ENCODE peak calls at places on chromosomes 4 and X, in four cellular contexts. B, L, H and O are unnamed samples.

GRCh38 chr4:24771241-24771640 is 24.1 kb upstream of the SOD3 start:
- DNase-seq in B (no peak), H (no peak), L (no peak), O (peak)

GRCh38 chr4:116453127-116453526 is 632.2 kb downstream of the TRAM1L1 start:
- DNase-seq in L (no peak), H (no peak), B (no peak), O (no peak)

GRCh38 chrX:112704226-112704625 is 24.5 kb upstream of the LHFPL1 start:
- DNase-seq in L (no peak), H (no peak), B (no peak), O (no peak)

GRCh38 chr4:81065446-81065845 is 34.9 kb downstream of the BMP3 start:
- DNase-seq in H (no peak), L (no peak), B (no peak), O (no peak)

GRCh38 chrX:130082244-130083106 is 27.8 kb downstream of the ELF4 start:
- DNase-seq in L (peak), H (no peak), B (no peak), O (no peak)

GRCh38 chrX:139930923-139931645 is 1.8 kb downstream of the ATP11C start:
- DNase-seq in L (peak), H (no peak), B (no peak), O (no peak)

GRCh38 chr4:83257811-83258210 is 26.8 kb downstream of the COQ2 start:
- DNase-seq in H (no peak), L (no peak), B (no peak), O (no peak)

GRCh38 chr4:150150545-150151156 is 72.4 kb downstream of the DCLK2 start:
- DNase-seq in H (no peak), L (no peak), B (no peak), O (no peak)

GRCh38 chr4:1628892-1629703 is 55.0 kb downstream of the FAM53A start:
- DNase-seq in L (peak), B (no peak), H (peak), O (peak)

GRCh38 chr4:82044141-82044993 is 329.4 kb downstream of the HNRNPD start:
- DNase-seq in H (peak), L (no peak), B (no peak), O (peak)

GRCh38 chrX:38868941-38869378 is 67.7 kb downstream of the MID1IP1 start:
- DNase-seq in H (no peak), L (no peak), B (no peak), O (peak)

GRCh38 chr4:5980436-5981155 is 37.6 kb downstream of the C4orf50 start:
- DNase-seq in L (no peak), B (peak), H (no peak), O (peak)

GRCh38 chrX:12970691-12971202 is 4.2 kb upstream of the TMSB4X start:
- DNase-seq in B (no peak), H (no peak), L (peak), O (peak)

GRCh38 chr4:78138252-78138651 is 81.1 kb downstream of the FRAS1 start:
- DNase-seq in H (no peak), L (no peak), B (no peak), O (no peak)

GRCh38 chrX:72201836-72202536 is 20.4 kb downstream of the PIN4 start:
- DNase-seq in H (peak), B (no peak), L (no peak), O (peak)

GRCh38 chr4:73080789-73081188 is 11.3 kb upstream of the COX18 start:
- DNase-seq in B (no peak), H (no peak), L (no peak), O (no peak)

GRCh38 chrX:120795301-120795700 is 80.4 kb downstream of the CT47B1 start:
- DNase-seq in B (no peak), L (no peak), H (no peak), O (no peak)

GRCh38 chr4:168487821-168488162 is 7.5 kb upstream of the DDX60L start:
- DNase-seq in H (no peak), L (no peak), B (no peak), O (no peak)

GRCh38 chr4:113222006-113222405 is 172.6 kb downstream of the ANK2 start:
- DNase-seq in L (no peak), H (no peak), B (no peak), O (no peak)

GRCh38 chr4:10554694-10555093 is 97.5 kb upstream of the ZNF518B start:
- DNase-seq in H (peak), B (no peak), L (peak), O (peak)

GRCh38 chr4:151459380-151459779 is 50.4 kb downstream of the FHIP1A start:
- DNase-seq in B (no peak), H (no peak), L (no peak), O (no peak)

GRCh38 chr4:152778656-152779512 is 646 bp downstream of the TIGD4 start:
- DNase-seq in H (no peak), B (no peak), L (peak), O (peak)

GRCh38 chrX:28847423-28847822 is 260.2 kb downstream of the IL1RAPL1 start:
- DNase-seq in H (no peak), L (no peak), B (no peak), O (no peak)

GRCh38 chrX:64428371-64428770 is 33.1 kb upstream of the MTMR8 start:
- DNase-seq in H (no peak), L (no peak), B (no peak), O (no peak)

GRCh38 chrX:77276742-77277141 is 170.4 kb upstream of the FGF16 start:
- DNase-seq in L (no peak), H (no peak), B (no peak), O (no peak)

GRCh38 chr4:181688886-181689285 is 554.3 kb upstream of the TENM3 start:
- DNase-seq in B (no peak), H (no peak), L (no peak), O (peak)

GRCh38 chrX:130173190-130173895 is 1.6 kb downstream of the RAB33A start:
- DNase-seq in B (no peak), H (peak), L (no peak), O (peak)

GRCh38 chrX:3514996-3515395 is 168.5 kb upstream of the MXRA5 start:
- DNase-seq in L (no peak), H (no peak), B (no peak), O (peak)

GRCh38 chr4:102759835-102760644 is 728 bp downstream of the MANBA start:
- DNase-seq in L (no peak), B (no peak), H (no peak), O (peak)

GRCh38 chr4:166092797-166093196 is 219.8 kb downstream of the TLL1 start:
- DNase-seq in H (no peak), B (no peak), L (no peak), O (no peak)

GRCh38 chr4:102710986-102711385 is 49.8 kb downstream of the MANBA start:
- DNase-seq in H (no peak), L (no peak), B (no peak), O (no peak)

GRCh38 chrX:154436597-154437397 is at the start of gene GDI1:
- DNase-seq in H (peak), B (no peak), L (peak), O (peak)

GRCh38 chrX:151227637-151228036 is 51.3 kb downstream of the GPR50 start:
- DNase-seq in H (no peak), L (no peak), B (no peak), O (no peak)

GRCh38 chr4:77229433-77229832 is 72.4 kb downstream of the CCNG2 start:
- DNase-seq in L (no peak), H (no peak), B (no peak), O (no peak)